ENCODE peak calls at places on chromosomes 5 and 9, in four cellular contexts. H, N, F and V are unnamed samples.
A peak's percentile ranks its signal among the peaks of the same experiment; 100 is the strongest.

GRCh38 chr9:2281803-2282185 is 266.6 kb downstream of the SMARCA2 start:
- DNase-seq in F (no peak), H (no peak), N (no peak), V (no peak)

GRCh38 chr9:84301851-84302250 is 38.7 kb downstream of the SLC28A3 start:
- DNase-seq in F (no peak), N (peak; percentile 72), H (no peak), V (no peak)

GRCh38 chr9:95508968-95509850 is 7.6 kb downstream of the PTCH1 start:
- DNase-seq in N (peak; percentile 93), H (peak; percentile 99), F (peak; percentile 82), V (peak; percentile 88)

GRCh38 chr5:16616536-16617271 is at the start of gene RETREG1:
- DNase-seq in F (peak; percentile 19), H (peak; percentile 70), N (no peak), V (peak; percentile 57)

GRCh38 chr9:114371986-114372917 is 15.5 kb downstream of the AKNA start:
- DNase-seq in N (peak; percentile 54), F (peak; percentile 39), H (no peak), V (peak; percentile 91)

GRCh38 chr5:160333726-160334125 is 21.4 kb upstream of the CCNJL start:
- DNase-seq in F (no peak), H (no peak), N (peak; percentile 67), V (no peak)

GRCh38 chr5:150158170-150158949 is 2.7 kb upstream of the PDGFRB start:
- DNase-seq in N (peak; percentile 65), H (no peak), F (no peak), V (no peak)

GRCh38 chr5:140875085-140876065 is at the start of gene PCDHA12:
- DNase-seq in N (no peak), F (no peak), H (peak; percentile 68), V (no peak)

GRCh38 chr5:6540111-6540830 is 91.6 kb downstream of the UBE2QL1 start:
- DNase-seq in N (no peak), H (no peak), F (no peak), V (no peak)

GRCh38 chr5:163677092-163677491 is 171.7 kb downstream of the MAT2B start:
- DNase-seq in N (no peak), F (no peak), H (no peak), V (no peak)

GRCh38 chr5:93503598-93504067 is 77.4 kb downstream of the NR2F1-AS1 start:
- DNase-seq in H (no peak), N (peak; percentile 93), F (no peak), V (no peak)

GRCh38 chr9:19967567-19968459 is 179.0 kb upstream of the SLC24A2 start:
- DNase-seq in H (peak; percentile 51), N (no peak), F (no peak), V (no peak)

GRCh38 chr9:135225619-135226228 is 138.3 kb downstream of the OLFM1 start:
- DNase-seq in F (no peak), N (no peak), H (no peak), V (no peak)

GRCh38 chr9:84860423-84861115 is 191.0 kb downstream of the NTRK2 start:
- DNase-seq in F (no peak), N (no peak), H (peak; percentile 32), V (no peak)

GRCh38 chr5:81359108-81359507 is 34.8 kb downstream of the ACOT12 start:
- DNase-seq in H (peak; percentile 43), F (no peak), N (no peak), V (no peak)

GRCh38 chr9:124254261-124254682 is 3.5 kb upstream of the NEK6 start:
- DNase-seq in F (no peak), N (no peak), H (no peak), V (no peak)

GRCh38 chr5:154278908-154279307 is 88.4 kb downstream of the GALNT10 start:
- DNase-seq in F (no peak), N (no peak), H (no peak), V (no peak)

GRCh38 chr5:117461403-117461802 is 886.8 kb upstream of the SEMA6A start:
- DNase-seq in N (no peak), H (no peak), F (no peak), V (no peak)

GRCh38 chr9:16028516-16028915 is 475.7 kb downstream of the CCDC171 start:
- DNase-seq in H (no peak), F (no peak), N (peak; percentile 20), V (no peak)

GRCh38 chr9:128120741-128121465 is 6.6 kb downstream of the PTGES2 start:
- DNase-seq in F (peak; percentile 59), N (no peak), H (no peak), V (no peak)

GRCh38 chr9:109278848-109279247 is 42.0 kb downstream of the EPB41L4B start:
- DNase-seq in F (no peak), N (no peak), H (no peak), V (no peak)

GRCh38 chr5:116358911-116359418 is 215.7 kb downstream of the SEMA6A start:
- DNase-seq in F (no peak), N (no peak), H (no peak), V (no peak)

GRCh38 chr5:14032944-14033343 is 88.5 kb upstream of the DNAH5 start:
- DNase-seq in F (no peak), N (peak; percentile 46), H (no peak), V (no peak)

GRCh38 chr5:60830581-60831127 is 13.4 kb downstream of the ELOVL7 start:
- DNase-seq in N (no peak), H (no peak), F (no peak), V (no peak)

GRCh38 chr5:34749431-34749872 is 89.5 kb upstream of the TTC23L start:
- DNase-seq in F (no peak), N (peak; percentile 68), H (no peak), V (no peak)

GRCh38 chr5:128163991-128164390 is 80.4 kb downstream of the SLC12A2 start:
- DNase-seq in N (peak; percentile 12), F (no peak), H (no peak), V (no peak)

GRCh38 chr5:170049713-170050112 is 56.0 kb upstream of the FOXI1 start:
- DNase-seq in F (no peak), H (no peak), N (no peak), V (no peak)

GRCh38 chr5:141475625-141476131 is at the start of gene PCDHGC3:
- DNase-seq in H (peak; percentile 95), F (peak; percentile 95), N (peak; percentile 97), V (no peak)

GRCh38 chr5:77846422-77847128 is 70.4 kb upstream of the TBCA start:
- DNase-seq in H (peak; percentile 70), F (no peak), N (no peak), V (no peak)

GRCh38 chr9:134492721-134493470 is 148.7 kb upstream of the COL5A1 start:
- DNase-seq in N (no peak), F (peak; percentile 8), H (no peak), V (no peak)

GRCh38 chr5:168553377-168554130 is 24.4 kb downstream of the FBLL1 start:
- DNase-seq in H (no peak), F (no peak), N (no peak), V (no peak)

GRCh38 chr5:149895416-149896345 is 48.9 kb downstream of the PDE6A start:
- DNase-seq in F (no peak), H (no peak), N (peak; percentile 50), V (no peak)

GRCh38 chr5:103962023-103962422 is 399.4 kb upstream of the NUDT12 start:
- DNase-seq in H (no peak), F (no peak), N (no peak), V (no peak)

GRCh38 chr5:62718368-62718767 is 139.7 kb downstream of the LRRC70 start:
- DNase-seq in N (peak; percentile 21), F (no peak), H (no peak), V (no peak)

GRCh38 chr5:62720036-62720441 is 141.4 kb downstream of the LRRC70 start:
- DNase-seq in F (no peak), H (peak; percentile 69), N (peak; percentile 17), V (peak; percentile 23)

GRCh38 chr5:62719061-62719730 is 140.6 kb downstream of the LRRC70 start:
- DNase-seq in N (no peak), F (no peak), H (no peak), V (no peak)

GRCh38 chr5:62714246-62714645 is 135.6 kb downstream of the LRRC70 start:
- DNase-seq in F (no peak), N (no peak), H (no peak), V (no peak)

GRCh38 chr5:62717211-62717927 is 138.8 kb downstream of the LRRC70 start:
- DNase-seq in N (peak; percentile 3), F (no peak), H (no peak), V (no peak)
- H3K4me3 ChIP-seq in N (no peak overlapping the region), F (no peak overlapping the region), H (no peak overlapping the region), V (no peak overlapping the region)

GRCh38 chr5:57750282-57750681 is 267.7 kb upstream of the ACTBL2 start:
- DNase-seq in H (no peak), N (no peak), F (no peak), V (no peak)
- H3K4me3 ChIP-seq in H (no peak overlapping the region), N (no peak overlapping the region), F (no peak overlapping the region), V (no peak overlapping the region)

DNA sequence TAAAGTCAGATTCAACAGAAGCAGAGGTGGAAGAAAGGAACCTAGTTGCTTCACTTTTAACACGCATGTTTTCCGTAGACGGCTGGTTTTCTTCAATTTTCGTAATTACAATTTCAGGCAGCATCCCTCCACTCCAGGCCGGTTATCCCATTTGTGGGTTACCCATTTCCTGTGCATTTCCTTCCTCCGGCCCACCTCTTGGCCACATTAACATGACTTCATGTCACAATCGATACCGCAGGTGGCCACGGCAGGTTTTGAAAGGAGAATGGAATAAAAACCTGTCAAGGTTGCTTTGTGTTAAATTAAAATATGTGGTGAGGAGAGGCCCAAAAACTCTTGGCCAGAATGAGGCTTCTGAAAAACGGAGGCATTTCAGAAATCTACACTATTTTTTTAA is 130.2 kb downstream of the PCSK5 start:
- DNase-seq in H (no peak), N (no peak), F (no peak), V (peak; percentile 64)
- H3K4me3 ChIP-seq in H (no peak overlapping the region), N (no peak overlapping the region), F (no peak overlapping the region), V (no peak overlapping the region)

GRCh38 chr9:763692-764091 is 77.8 kb upstream of the DMRT1 start:
- DNase-seq in N (no peak), H (no peak), F (no peak), V (no peak)

GRCh38 chr9:761793-762190 is 79.7 kb upstream of the DMRT1 start:
- DNase-seq in F (no peak), H (no peak), N (no peak), V (no peak)

GRCh38 chr9:762217-762616 is 79.3 kb upstream of the DMRT1 start:
- DNase-seq in H (no peak), N (no peak), F (no peak), V (no peak)

GRCh38 chr9:764986-765385 is 76.5 kb upstream of the DMRT1 start:
- DNase-seq in N (no peak), H (no peak), F (no peak), V (no peak)

GRCh38 chr9:764105-764524 is 77.4 kb upstream of the DMRT1 start:
- DNase-seq in F (peak; percentile 66), H (peak; percentile 83), N (peak; percentile 77), V (peak; percentile 90)
- H3K4me3 ChIP-seq in F (peak overlapping the region; percentile 41), H (no peak overlapping the region), N (no peak overlapping the region), V (no peak overlapping the region)

GRCh38 chr5:126139773-126140172 is 283.4 kb upstream of the GRAMD2B start:
- DNase-seq in N (peak; percentile 13), H (no peak), F (no peak), V (no peak)
- H3K4me3 ChIP-seq in N (no peak overlapping the region), H (no peak overlapping the region), F (no peak overlapping the region), V (no peak overlapping the region)